ENCODE peak calls at places on chromosomes 2 and 18, in ten cellular contexts. X is thyroid gland, R is C1 segment of cervical spinal cord, H is NCI-H510A, Q is amniotic epithelial cell, Y is suprapubic skin, E is caudate nucleus, I is brain microvascular endothelial cell, O is heart left ventricle, U is left lobe of liver. B is an unnamed sample.

GRCh38 chr2:107062173-107062572 is 176.2 kb upstream of the ST6GAL2 start:
- DNase-seq in H (no peak), Y (no peak), Q (no peak), U (no peak), I (no peak), E (no peak), R (no peak), O (no peak), X (peak), B (no peak)

GRCh38 chr2:9972621-9973445 is 21.3 kb downstream of the GRHL1 start:
- DNase-seq in U (peak), Y (peak), R (no peak), O (no peak), I (peak), E (no peak), H (no peak), Q (peak), X (peak), B (no peak)

GRCh38 chr18:44986933-44987332 is 306.2 kb downstream of the SETBP1 start:
- DNase-seq in H (no peak), I (no peak), Y (no peak), E (no peak), U (no peak), X (no peak), R (no peak), O (no peak), Q (peak), B (no peak)

GRCh38 chr2:46779447-46779941 is 136.1 kb downstream of the MCFD2 start:
- DNase-seq in E (no peak), R (no peak), I (no peak), U (no peak), Y (no peak), O (no peak), H (no peak), X (no peak), Q (peak), B (no peak)

GRCh38 chr18:62744076-62744705 is 28.9 kb downstream of the PHLPP1 start:
- DNase-seq in I (no peak), H (no peak), R (no peak), E (no peak), O (no peak), X (peak), Y (no peak), Q (peak), U (no peak), B (no peak)

GRCh38 chr2:240557101-240557751 is 562 bp downstream of the ANKMY1 start:
- DNase-seq in Y (peak), Q (no peak), R (no peak), O (no peak), E (no peak), U (peak), X (no peak), H (no peak), I (no peak), B (no peak)

GRCh38 chr18:70398076-70398475 is 109.2 kb downstream of the SOCS6 start:
- DNase-seq in X (no peak), Q (no peak), O (no peak), I (no peak), H (no peak), R (no peak), Y (no peak), E (no peak), U (no peak), B (no peak)

GRCh38 chr2:156708051-156708450 is 271.9 kb downstream of the GPD2 start:
- DNase-seq in Q (no peak), U (no peak), I (no peak), O (no peak), X (no peak), R (no peak), E (no peak), Y (no peak), H (no peak), B (no peak)

GRCh38 chr2:105877945-105878344 is 133.2 kb downstream of the NCK2 start:
- DNase-seq in O (no peak), Y (no peak), U (no peak), E (no peak), Q (no peak), I (no peak), H (no peak), R (no peak), X (no peak), B (no peak)

GRCh38 chr2:72146357-72147302 is 1.0 kb downstream of the CYP26B1 start:
- DNase-seq in O (peak), I (no peak), U (peak), Y (peak), H (no peak), R (no peak), E (no peak), Q (no peak), X (no peak), B (no peak)

GRCh38 chr2:242053921-242054320 is 184.4 kb downstream of the RTP5 start:
- DNase-seq in U (peak), I (no peak), E (no peak), Q (no peak), H (no peak), R (no peak), Y (no peak), X (no peak), O (no peak), B (no peak)

GRCh38 chr2:231069379-231070054 is 12.8 kb downstream of the PSMD1 start:
- DNase-seq in Y (no peak), I (peak), R (no peak), H (no peak), X (no peak), O (no peak), E (no peak), U (no peak), Q (peak), B (no peak)

GRCh38 chr2:102041351-102041750 is 49.6 kb downstream of the IL1R2 start:
- DNase-seq in H (no peak), R (no peak), U (no peak), Q (peak), I (no peak), E (no peak), O (no peak), Y (no peak), X (peak), B (no peak)

GRCh38 chr2:37456479-37456878 is 112.0 kb downstream of the QPCT start:
- DNase-seq in Q (no peak), R (no peak), O (no peak), Y (no peak), E (no peak), H (no peak), I (no peak), U (no peak), X (peak), B (no peak)

GRCh38 chr2:202049092-202049728 is 15.6 kb downstream of the FZD7 start:
- DNase-seq in I (no peak), O (no peak), Y (no peak), R (no peak), E (no peak), Q (no peak), U (no peak), X (no peak), H (no peak), B (no peak)

GRCh38 chr2:127453392-127454171 is 35.4 kb downstream of the PROC start:
- DNase-seq in U (no peak), O (no peak), Q (peak), H (no peak), R (no peak), E (no peak), Y (no peak), I (no peak), X (no peak), B (no peak)

GRCh38 chr2:230924092-230924469 is 961 bp downstream of the GPR55 start:
- DNase-seq in U (peak), E (no peak), Q (no peak), Y (no peak), I (no peak), X (no peak), H (no peak), O (no peak), R (no peak), B (no peak)

GRCh38 chr2:232385660-232386489 is 7.3 kb downstream of the ALPP start:
- DNase-seq in E (no peak), O (no peak), R (no peak), H (no peak), Q (peak), X (no peak), Y (no peak), U (no peak), I (peak), B (no peak)

GRCh38 chr2:30230479-30230854 is 867 bp upstream of the LBH start:
- DNase-seq in E (no peak), R (peak), X (peak), O (peak), I (peak), Q (peak), Y (no peak), H (no peak), U (no peak), B (no peak)

GRCh38 chr2:126059379-126059778 is 596.6 kb upstream of the GYPC start:
- DNase-seq in E (no peak), R (no peak), H (no peak), O (no peak), Q (no peak), I (no peak), Y (no peak), X (no peak), U (no peak), B (no peak)

GRCh38 chr2:26630669-26631360 is 10.4 kb downstream of the CIB4 start:
- DNase-seq in X (peak), R (no peak), Q (peak), O (no peak), Y (no peak), H (no peak), I (peak), U (no peak), E (no peak), B (no peak)

GRCh38 chr2:108124733-108125132 is 115.0 kb upstream of the SULT1C3 start:
- DNase-seq in O (no peak), Y (no peak), I (no peak), H (no peak), Q (no peak), X (no peak), U (no peak), R (no peak), E (no peak), B (no peak)

GRCh38 chr2:204177977-204178522 is 241.5 kb downstream of the ICOS start:
- DNase-seq in Q (peak), Y (no peak), R (no peak), X (peak), H (no peak), U (peak), I (peak), O (peak), E (no peak), B (no peak)

GRCh38 chr18:12046751-12047335 is 46.8 kb upstream of the ANKRD62 start:
- DNase-seq in X (no peak), R (no peak), Q (no peak), O (no peak), H (no peak), I (no peak), Y (no peak), E (no peak), U (no peak), B (no peak)

GRCh38 chr2:100274076-100274475 is 48.2 kb downstream of the LONRF2 start:
- DNase-seq in R (no peak), E (no peak), U (no peak), H (no peak), Q (no peak), I (no peak), X (peak), O (no peak), Y (no peak), B (no peak)